ENCODE peak calls at places on chromosomes 13 and 19, in four cellular contexts. T is CD4-positive, alpha-beta T cell; G is H9; K is fibroblast of lung. E is an unnamed sample. For H3K9me3, the result is how much of the 10 kb centered on the place peaks cover.

GRCh38 chr13:73230714-73231113 is 171.9 kb downstream of the KLF5 start:
- DNase-seq in T (peak), K (no peak), G (no peak), E (no peak)

GRCh38 chr13:24270639-24271131 is 38.7 kb upstream of the C1QTNF9 start:
- DNase-seq in G (no peak), T (peak), K (peak), E (peak)

GRCh38 chr13:39493966-39494365 is 109.0 kb downstream of the LHFPL6 start:
- DNase-seq in K (no peak), T (no peak), G (peak), E (no peak)

GRCh38 chr13:46106839-46107371 is 2.1 kb upstream of the CPB2 start:
- DNase-seq in G (no peak), T (no peak), K (no peak), E (no peak)

GRCh38 chr19:55347442-55348009 is 7.0 kb downstream of the COX6B2 start:
- DNase-seq in G (no peak), K (no peak), T (no peak), E (no peak)

GRCh38 chr13:109998808-109999528 is 212.6 kb upstream of the IRS2 start:
- DNase-seq in G (no peak), K (peak), T (no peak), E (no peak)

GRCh38 chr13:73388586-73388985 is 329.8 kb downstream of the KLF5 start:
- DNase-seq in T (no peak), K (peak), G (no peak), E (no peak)

GRCh38 chr13:35917942-35918645 is 213.1 kb downstream of the DCLK1 start:
- DNase-seq in G (no peak), T (no peak), K (peak), E (no peak)

GRCh38 chr13:78121001-78121400 is 202.4 kb upstream of the EDNRB start:
- DNase-seq in T (no peak), K (no peak), G (no peak), E (no peak)

DNA sequence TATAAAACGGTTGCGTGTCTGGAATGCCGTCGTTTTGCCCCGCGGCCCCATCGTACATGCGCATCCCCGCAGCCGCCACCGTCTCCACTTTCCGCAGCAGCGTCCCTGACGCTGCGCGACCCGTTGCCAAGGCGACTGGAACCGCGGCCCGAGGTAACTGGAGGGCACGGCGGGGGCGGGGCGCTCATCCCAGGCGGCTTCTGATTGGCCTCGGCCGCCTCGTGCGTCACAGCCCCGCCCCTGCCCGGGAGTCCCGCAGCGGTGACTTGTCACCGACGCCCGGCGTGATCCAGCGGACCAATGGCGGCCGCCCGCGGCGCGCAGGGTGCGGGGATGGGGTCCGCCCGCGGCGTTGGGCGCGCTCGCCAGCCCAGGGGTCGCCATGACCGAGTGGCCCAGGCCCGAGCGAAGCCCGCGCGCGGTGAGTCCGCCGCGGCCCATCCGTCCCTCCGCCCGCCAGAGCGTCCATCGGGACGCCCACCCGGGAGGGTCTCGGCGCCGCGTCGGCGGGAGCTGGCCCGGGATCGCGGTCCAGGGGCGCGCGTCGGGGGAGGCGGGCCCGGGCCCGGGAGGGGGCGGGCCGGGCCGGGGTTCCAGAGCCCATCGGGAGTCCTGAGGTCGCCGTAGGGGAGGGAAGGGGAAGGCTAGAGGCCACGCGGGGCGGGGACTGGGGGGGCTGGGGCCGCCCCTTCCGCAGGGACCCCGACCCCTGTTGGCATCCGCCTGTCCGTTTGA is at the start of gene ZSCAN1:
- DNase-seq in G (peak), T (peak), K (peak), E (no peak)
- H3K9me3 ChIP-seq in G (under half), T (under half), K (under half), E (under half)

GRCh38 chr19:51702103-51702753 is 9.1 kb downstream of the SPACA6 start:
- DNase-seq in K (peak), G (peak), T (peak), E (peak)
- H3K9me3 ChIP-seq in K (under half), G (under half), T (under half), E (under half)

GRCh38 chr19:58056261-58056660 is 2.8 kb upstream of the ZNF135 start:
- DNase-seq in G (no peak), T (no peak), K (no peak), E (no peak)

GRCh38 chr19:58055483-58055874 is 3.6 kb upstream of the ZNF135 start:
- DNase-seq in K (no peak), T (no peak), G (no peak), E (no peak)

GRCh38 chr19:58056861-58057260 is 2.2 kb upstream of the ZNF135 start:
- DNase-seq in K (no peak), T (no peak), G (no peak), E (no peak)

GRCh38 chr19:58053480-58054156 is 5.5 kb upstream of the ZNF135 start:
- DNase-seq in T (no peak), K (no peak), G (no peak), E (no peak)

GRCh38 chr19:58054792-58055482 is 4.1 kb upstream of the ZNF135 start:
- DNase-seq in G (peak), T (no peak), K (peak), E (no peak)
- H3K9me3 ChIP-seq in G (under half), T (half or more), K (under half), E (under half)

GRCh38 chr13:89602655-89603054 is 1744.8 kb upstream of the MIR17HG start:
- DNase-seq in G (no peak), K (no peak), T (no peak), E (no peak)
- H3K9me3 ChIP-seq in G (under half), K (under half), T (under half), E (under half)

DNA sequence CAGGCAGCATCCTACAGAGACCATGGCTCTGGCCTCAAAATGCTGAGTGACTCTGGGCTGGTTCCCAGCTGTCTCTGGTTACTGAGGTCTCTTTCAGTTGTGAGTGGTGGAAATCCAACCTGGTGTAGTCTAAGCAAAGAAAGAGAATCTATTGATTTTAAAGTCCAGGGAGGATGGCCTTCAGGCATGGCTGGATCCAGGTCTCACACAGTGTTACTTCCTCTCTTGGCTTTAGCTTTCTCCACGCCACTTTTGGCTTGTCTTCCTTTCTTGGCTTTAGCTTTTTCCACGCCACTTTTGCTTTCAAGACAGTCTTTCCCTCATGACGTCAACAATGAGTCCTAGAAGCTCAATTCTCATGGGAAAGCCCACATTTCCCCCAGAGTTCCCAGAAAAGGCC is 4.1 kb downstream of the CYP4F3 start:
- DNase-seq in T (no peak), G (no peak), K (no peak), E (no peak)
- H3K9me3 ChIP-seq in T (under half), G (half or more), K (under half), E (under half)

GRCh38 chr19:1980782-1981181 is 34.7 kb downstream of the BTBD2 start:
- DNase-seq in G (no peak), T (no peak), K (no peak), E (no peak)

GRCh38 chr19:1978346-1978894 is 37.1 kb downstream of the BTBD2 start:
- DNase-seq in K (no peak), G (no peak), T (no peak), E (no peak)

GRCh38 chr19:1980068-1980467 is 35.4 kb downstream of the BTBD2 start:
- DNase-seq in G (no peak), K (no peak), T (no peak), E (no peak)

GRCh38 chr19:1979642-1980041 is 35.9 kb downstream of the BTBD2 start:
- DNase-seq in K (no peak), G (no peak), T (no peak), E (no peak)

DNA sequence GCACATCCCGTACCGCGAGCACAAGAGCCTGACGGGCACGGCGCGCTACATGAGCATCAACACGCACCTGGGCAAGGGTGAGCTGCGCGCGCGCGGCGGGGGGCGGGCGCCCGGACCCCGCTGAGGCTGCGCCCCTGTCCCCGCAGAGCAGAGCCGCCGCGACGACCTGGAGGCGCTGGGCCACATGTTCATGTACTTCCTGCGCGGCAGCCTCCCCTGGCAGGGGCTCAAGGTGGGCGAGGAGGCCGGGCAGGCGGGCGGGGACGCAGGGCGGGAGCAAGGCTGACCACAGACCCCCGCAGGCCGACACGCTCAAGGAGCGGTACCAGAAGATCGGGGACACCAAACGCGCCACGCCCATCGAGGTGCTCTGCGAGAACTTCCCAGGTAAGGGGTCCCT is 36.5 kb downstream of the BTBD2 start:
- DNase-seq in K (no peak), G (no peak), T (no peak), E (no peak)
- H3K9me3 ChIP-seq in K (under half), G (under half), T (under half), E (under half)

GRCh38 chr19:6279620-6279930 is 200 bp downstream of the MLLT1 start:
- DNase-seq in K (no peak), G (no peak), T (no peak), E (no peak)

GRCh38 chr19:6279931-6280591 is at the start of gene MLLT1:
- DNase-seq in T (peak), G (peak), K (peak), E (peak)

GRCh38 chr19:6278051-6278450 is 1.7 kb downstream of the MLLT1 start:
- DNase-seq in K (no peak), T (no peak), G (no peak), E (no peak)

GRCh38 chr19:6276447-6276846 is 3.3 kb downstream of the MLLT1 start:
- DNase-seq in K (peak), G (no peak), T (no peak), E (no peak)

GRCh38 chr19:6278740-6279619 is 795 bp downstream of the MLLT1 start:
- DNase-seq in G (no peak), K (no peak), T (no peak), E (no peak)
- H3K9me3 ChIP-seq in G (under half), K (under half), T (under half), E (under half)

GRCh38 chr19:53136432-53136831 is 3.7 kb upstream of the ZNF415 start:
- DNase-seq in K (no peak), T (no peak), G (no peak), E (no peak)

DNA sequence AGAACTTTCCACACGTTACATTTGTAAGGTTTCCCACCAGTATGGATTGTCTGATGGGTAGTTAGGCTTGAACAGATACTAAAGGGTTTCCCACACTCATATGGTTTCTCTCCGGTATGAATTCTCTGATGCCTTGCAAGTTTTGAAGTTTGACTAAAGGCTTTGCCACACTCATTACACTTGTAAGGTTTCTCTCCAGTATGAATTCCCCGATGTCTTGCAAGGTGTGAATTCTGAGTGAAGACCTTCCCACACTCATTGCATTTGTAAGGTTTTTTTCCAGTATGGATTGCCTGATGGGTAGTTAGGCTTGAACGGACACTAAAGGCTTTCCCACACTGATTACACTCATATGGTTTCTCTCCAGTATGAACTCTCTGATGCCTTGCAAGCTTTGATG is 7.6 kb upstream of the ZNF415 start:
- DNase-seq in K (no peak), T (no peak), G (no peak), E (no peak)
- H3K9me3 ChIP-seq in K (under half), T (half or more), G (under half), E (under half)

GRCh38 chr19:27779953-27780352 is 1433.0 kb downstream of the UQCRFS1 start:
- DNase-seq in T (no peak), K (no peak), G (no peak), E (no peak)
- H3K9me3 ChIP-seq in T (under half), K (under half), G (under half), E (under half)

GRCh38 chr19:540867-541637 is 2.8 kb upstream of the GZMM start:
- DNase-seq in T (no peak), K (no peak), G (peak), E (no peak)
- H3K9me3 ChIP-seq in T (under half), K (under half), G (under half), E (under half)

E was measured in T-helper 17 cell.